ENCODE peak calls at places on chromosome 16, in seven cellular contexts. U is GM23248, E is neural progenitor cell, P is PC-3, L is OCI-LY7, Q is MM.1S, W is HCT116. X is an unnamed sample.
A peak's percentile ranks its signal among the peaks of the same experiment; 100 is the strongest.

GRCh38 chr16:57797526-57798266 is 4.6 kb downstream of the KIFC3 start:
- DNase-seq in E (peak; percentile 67), P (peak; percentile 73), U (no peak), L (no peak), W (no peak), Q (peak; percentile 73), X (peak; percentile 82)

GRCh38 chr16:88907768-88908167 is 41.3 kb upstream of the PABPN1L start:
- DNase-seq in E (no peak), Q (no peak), L (no peak), U (peak; percentile 51), P (peak; percentile 46), W (no peak), X (no peak)

GRCh38 chr16:67652578-67653130 is 7.4 kb downstream of the ACD start:
- DNase-seq in P (peak; percentile 37), U (peak; percentile 64), Q (no peak), W (peak; percentile 26), L (no peak), E (peak; percentile 88), X (peak; percentile 80)

GRCh38 chr16:57514371-57514770 is 22.0 kb downstream of the CCDC102A start:
- DNase-seq in W (no peak), E (no peak), P (no peak), Q (no peak), U (no peak), L (no peak), X (no peak)

GRCh38 chr16:70747703-70748631 is 53.0 kb downstream of the VAC14 start:
- DNase-seq in L (no peak), W (no peak), U (no peak), P (peak; percentile 50), Q (no peak), E (no peak), X (no peak)

GRCh38 chr16:27177031-27177774 is 26.1 kb upstream of the KDM8 start:
- DNase-seq in Q (no peak), E (no peak), W (no peak), L (no peak), U (peak; percentile 94), P (peak; percentile 85), X (no peak)

GRCh38 chr16:89334461-89334860 is 117.0 kb downstream of the ZNF778 start:
- DNase-seq in L (no peak), Q (no peak), U (no peak), P (no peak), W (no peak), E (no peak), X (no peak)

GRCh38 chr16:23879735-23880373 is 44.1 kb downstream of the PRKCB start:
- DNase-seq in W (no peak), E (no peak), L (no peak), P (no peak), Q (no peak), U (no peak), X (no peak)

GRCh38 chr16:89853306-89853993 is 19.9 kb upstream of the TCF25 start:
- DNase-seq in E (no peak), U (no peak), W (no peak), Q (no peak), L (no peak), P (no peak), X (no peak)

GRCh38 chr16:48609453-48610023 is 442 bp downstream of the N4BP1 start:
- DNase-seq in W (no peak), L (peak; percentile 66), Q (peak; percentile 65), E (peak; percentile 86), U (peak; percentile 83), P (no peak), X (peak; percentile 63)

DNA sequence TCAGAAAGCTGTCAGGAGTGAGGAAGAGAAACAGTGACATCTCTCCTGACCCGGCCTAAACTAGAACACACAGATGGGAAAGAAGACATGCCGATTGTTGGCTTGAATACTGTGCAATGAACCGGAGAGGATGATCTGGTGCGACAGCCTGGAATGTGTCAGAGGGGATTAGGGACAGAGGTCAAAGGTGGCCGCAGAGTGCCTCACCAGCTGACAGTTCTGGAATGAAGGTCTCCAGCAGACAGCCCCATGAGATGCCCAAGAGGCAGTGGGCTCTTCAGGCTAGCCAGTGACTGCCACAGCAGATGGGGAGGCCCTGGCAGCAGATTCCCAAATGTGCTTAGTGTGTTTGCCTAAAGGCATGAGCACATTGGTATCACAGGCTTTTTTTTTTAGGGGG is 623.2 kb downstream of the CDH8 start:
- DNase-seq in U (no peak), W (no peak), E (peak; percentile 93), Q (no peak), P (no peak), L (no peak), X (no peak)
- TF ChIP-seq EZH2phosphoT487 in U (no peak), W (no peak), E (no peak), Q (no peak), P (no peak), L (no peak), X (no peak)

DNA sequence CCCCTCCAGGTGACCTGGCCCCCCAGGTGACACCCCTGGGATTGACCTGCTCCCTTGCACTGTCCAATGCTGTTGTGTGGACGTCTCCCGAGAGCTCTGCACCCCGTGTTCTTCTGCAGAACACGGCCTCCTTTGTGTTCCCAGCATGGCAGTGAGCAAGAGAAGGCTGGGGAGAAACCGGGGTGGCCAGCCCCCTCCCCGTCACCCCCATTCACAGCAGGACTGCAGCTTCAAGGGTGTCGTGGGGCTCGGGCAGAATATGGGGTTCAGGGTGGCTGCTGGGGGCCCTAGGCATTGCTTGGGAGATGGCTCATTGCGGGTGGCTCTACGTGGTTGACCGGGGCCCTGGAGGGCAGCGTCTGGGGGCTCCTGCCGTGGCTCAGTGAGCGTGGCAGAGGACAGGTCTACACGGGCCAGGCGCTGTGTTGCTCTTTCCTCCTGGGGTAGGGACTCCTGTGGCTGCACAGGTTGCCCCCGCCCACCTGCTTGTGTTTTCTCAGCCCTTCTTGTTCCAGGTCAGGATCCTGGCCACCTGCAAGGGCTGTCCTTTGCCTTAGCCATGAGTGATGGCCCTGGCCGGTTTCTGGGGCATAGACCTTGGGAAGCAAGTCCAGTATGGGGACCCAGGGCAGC is 12.5 kb downstream of the GSE1 start:
- DNase-seq in Q (no peak), P (no peak), E (no peak), L (no peak), U (no peak), W (no peak), X (no peak)
- TF ChIP-seq EZH2phosphoT487 in Q (no peak), P (no peak), E (no peak), L (no peak), U (no peak), W (no peak), X (no peak)

GRCh38 chr16:17365211-17365541 is 105.6 kb downstream of the XYLT1 start:
- DNase-seq in P (no peak), U (no peak), L (no peak), W (no peak), E (no peak), Q (no peak), X (no peak)

GRCh38 chr16:17362946-17363345 is 107.8 kb downstream of the XYLT1 start:
- DNase-seq in W (no peak), L (no peak), Q (no peak), U (peak; percentile 60), P (no peak), E (no peak), X (no peak)

GRCh38 chr16:17366299-17366961 is 104.3 kb downstream of the XYLT1 start:
- DNase-seq in E (no peak), W (no peak), U (no peak), L (no peak), Q (no peak), P (no peak), X (no peak)

GRCh38 chr16:17365591-17366298 is 105.0 kb downstream of the XYLT1 start:
- DNase-seq in U (peak; percentile 73), E (no peak), W (no peak), Q (no peak), L (no peak), P (no peak), X (no peak)

DNA sequence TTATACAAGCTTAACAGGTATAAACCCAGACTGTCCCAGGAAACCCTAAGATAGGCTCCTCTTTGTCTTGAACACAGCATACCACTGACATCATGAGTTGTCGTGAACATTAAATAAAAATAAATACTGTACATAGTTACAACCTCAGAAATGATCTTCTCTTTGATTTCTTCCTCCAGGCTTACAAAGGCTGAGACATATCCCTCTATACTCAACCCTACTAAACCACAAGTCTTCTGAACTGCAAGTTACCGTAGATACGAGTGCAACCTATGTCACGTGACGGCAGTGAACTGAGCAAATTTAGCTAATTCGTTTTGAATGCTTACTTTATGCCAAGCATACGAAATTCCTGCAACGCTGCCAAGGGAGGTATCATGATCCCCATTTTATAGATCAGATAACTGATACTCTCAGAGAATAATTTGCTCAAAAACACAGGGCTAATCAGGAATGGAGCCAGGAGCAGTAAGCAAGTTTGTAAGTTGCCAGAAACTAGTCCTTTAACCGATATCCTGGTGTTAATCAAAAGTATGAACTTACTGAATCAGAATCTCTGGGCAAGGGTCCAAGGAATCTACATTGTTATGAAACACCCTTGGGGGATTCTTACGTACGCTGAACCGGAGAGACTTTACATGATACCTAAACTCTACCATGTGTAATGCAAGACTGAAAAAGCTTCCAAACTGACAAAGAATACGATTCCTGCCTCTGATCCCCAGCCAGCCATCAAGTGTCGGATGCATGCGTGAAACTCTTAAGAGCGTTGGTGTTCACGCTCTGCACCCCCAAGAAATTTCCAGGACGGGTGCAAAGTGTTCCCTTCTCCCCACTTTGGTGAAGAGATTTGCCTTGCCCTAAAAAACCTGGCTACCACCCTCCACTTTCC is 106.2 kb downstream of the XYLT1 start:
- DNase-seq in U (peak; percentile 96), P (no peak), L (no peak), E (no peak), W (no peak), Q (no peak), X (no peak)
- TF ChIP-seq EZH2phosphoT487 in U (no peak), P (no peak), L (no peak), E (no peak), W (no peak), Q (no peak), X (no peak)

DNA sequence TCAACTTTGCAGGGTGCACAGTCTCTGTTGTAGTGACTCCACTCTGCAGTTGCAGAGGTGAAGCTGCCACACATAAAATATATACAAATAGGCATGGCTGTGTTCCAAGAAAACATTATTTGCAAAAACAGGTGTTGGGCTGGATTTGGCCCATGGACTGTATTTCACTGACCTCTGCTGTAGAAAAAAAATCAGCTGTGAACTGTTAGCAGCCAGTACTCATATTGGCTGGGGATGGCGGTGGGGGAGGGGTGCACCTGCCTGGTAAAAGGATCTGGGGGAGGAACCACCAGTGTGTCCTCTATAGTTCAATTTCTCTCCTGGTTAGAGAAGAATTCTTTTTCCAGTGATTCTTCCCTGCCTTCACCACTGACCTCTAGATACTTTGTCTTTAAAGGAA is 50.0 kb downstream of the SHISA9 start:
- DNase-seq in W (no peak), Q (no peak), P (no peak), E (no peak), U (no peak), L (peak; percentile 5), X (peak; percentile 38)
- TF ChIP-seq EZH2phosphoT487 in W (no peak), Q (no peak), P (no peak), E (no peak), U (no peak), L (no peak), X (no peak)

X was measured in GM23338.